ENCODE peak calls at places on chromosomes 4 and X, in nine cellular contexts. I is NAMALWA, J is H9, P is amygdala, K is renal cortical epithelial cell, L is mucosa of descending colon, C is ovary, H is RCC 7860, O is M059J. Q is an unnamed sample.

GRCh38 chrX:131728295-131729145 is 184.6 kb downstream of the OR13H1 start:
- DNase-seq in L (no peak), C (peak; percentile 81), H (no peak), J (no peak), I (no peak), O (peak; percentile 22), K (no peak), P (no peak), Q (no peak)

GRCh38 chrX:40644175-40644574 is 3.2 kb downstream of the CXorf38 start:
- DNase-seq in J (no peak), I (peak; percentile 59), C (no peak), H (peak; percentile 24), L (no peak), O (no peak), K (peak; percentile 26), P (no peak), Q (no peak)

GRCh38 chrX:129961180-129962083 is 21.0 kb upstream of the BCORL1 start:
- DNase-seq in C (no peak), I (peak; percentile 88), P (no peak), L (peak; percentile 83), H (peak; percentile 49), J (peak; percentile 82), K (peak; percentile 33), O (peak; percentile 87), Q (peak; percentile 71)

GRCh38 chr4:181503800-181504364 is 739.3 kb upstream of the TENM3 start:
- DNase-seq in J (peak; percentile 43), C (no peak), O (no peak), P (no peak), I (no peak), H (no peak), L (no peak), K (no peak), Q (no peak)

GRCh38 chr4:48578132-48578964 is 88.3 kb downstream of the ZAR1 start:
- DNase-seq in P (peak; percentile 14), K (peak; percentile 71), J (peak; percentile 37), O (peak; percentile 66), I (peak; percentile 74), C (peak; percentile 25), L (peak; percentile 87), H (peak; percentile 56), Q (no peak)

GRCh38 chrX:18873189-18873791 is 110.6 kb downstream of the PHKA2 start:
- DNase-seq in J (no peak), H (peak; percentile 62), I (no peak), P (peak; percentile 15), K (peak; percentile 85), C (no peak), L (no peak), O (peak; percentile 91), Q (peak; percentile 58)

GRCh38 chr4:175776217-175776616 is 35.8 kb downstream of the GPM6A start:
- DNase-seq in L (no peak), J (peak; percentile 73), P (peak; percentile 24), I (no peak), C (no peak), O (peak; percentile 81), K (no peak), H (no peak), Q (no peak)

GRCh38 chr4:182107931-182108330 is 135.3 kb upstream of the TENM3 start:
- DNase-seq in K (no peak), O (no peak), P (no peak), L (no peak), I (no peak), C (no peak), H (no peak), J (no peak), Q (no peak)

GRCh38 chr4:98113005-98113404 is 30.3 kb downstream of the STPG2 start:
- DNase-seq in O (peak; percentile 27), L (peak; percentile 10), J (peak; percentile 47), I (peak; percentile 18), C (no peak), P (no peak), K (peak; percentile 13), H (no peak), Q (no peak)

GRCh38 chr4:55635760-55636621 is at the start of gene NMU:
- DNase-seq in K (no peak), C (no peak), O (peak; percentile 54), P (no peak), L (peak; percentile 60), J (peak; percentile 65), H (peak; percentile 9), I (no peak), Q (peak; percentile 54)

GRCh38 chrX:130994671-130995070 is 63.5 kb upstream of the ARHGAP36 start:
- DNase-seq in H (no peak), O (peak; percentile 33), C (no peak), I (peak; percentile 43), J (no peak), L (peak; percentile 57), P (no peak), K (no peak), Q (no peak)

GRCh38 chr4:6749340-6750171 is 33.0 kb upstream of the KIAA0232 start:
- DNase-seq in C (no peak), I (no peak), K (peak; percentile 77), H (peak; percentile 90), P (no peak), O (peak; percentile 70), L (peak; percentile 92), J (no peak), Q (peak; percentile 75)

GRCh38 chr4:109589605-109590004 is 29.6 kb downstream of the MCUB start:
- DNase-seq in P (no peak), L (no peak), I (no peak), J (no peak), K (peak; percentile 38), H (no peak), O (no peak), C (no peak), Q (no peak)

GRCh38 chrX:109873983-109874382 is 128.9 kb upstream of the TMEM164 start:
- DNase-seq in O (no peak), C (no peak), I (no peak), P (no peak), J (no peak), H (no peak), K (no peak), L (no peak), Q (no peak)

GRCh38 chr4:153595894-153596601 is 88.0 kb upstream of the TLR2 start:
- DNase-seq in K (no peak), I (no peak), H (no peak), J (no peak), O (no peak), L (no peak), P (no peak), C (no peak), Q (no peak)

GRCh38 chr4:130077275-130077674 is 981.3 kb downstream of the C4orf33 start:
- DNase-seq in H (no peak), O (peak; percentile 28), L (no peak), C (no peak), I (no peak), K (peak; percentile 78), P (no peak), J (no peak), Q (no peak)

GRCh38 chrX:120446503-120446902 is 22.6 kb downstream of the LAMP2 start:
- DNase-seq in H (no peak), J (no peak), P (no peak), O (peak; percentile 83), L (no peak), C (no peak), I (no peak), K (peak; percentile 23), Q (no peak)

GRCh38 chrX:45849261-45849660 is 648.6 kb upstream of the DIPK2B start:
- DNase-seq in K (peak; percentile 93), H (peak; percentile 81), L (peak; percentile 10), P (no peak), C (no peak), I (peak; percentile 56), O (peak; percentile 92), J (no peak), Q (no peak)

GRCh38 chr4:127214001-127214400 is 418.8 kb upstream of the INTU start:
- DNase-seq in C (peak; percentile 11), O (peak; percentile 17), P (no peak), L (no peak), K (no peak), H (no peak), J (no peak), I (no peak), Q (no peak)

GRCh38 chrX:7316887-7317286 is 168.9 kb upstream of the PUDP start:
- DNase-seq in L (no peak), O (no peak), H (no peak), C (no peak), J (no peak), P (no peak), I (no peak), K (no peak), Q (no peak)

GRCh38 chrX:150050387-150050786 is 112.1 kb upstream of the EOLA2 start:
- DNase-seq in O (no peak), L (no peak), J (no peak), K (no peak), C (no peak), P (no peak), I (no peak), H (no peak), Q (no peak)

GRCh38 chr4:46329118-46329976 is 60.6 kb downstream of the GABRA2 start:
- DNase-seq in C (no peak), P (no peak), O (peak; percentile 20), L (peak; percentile 71), H (peak; percentile 14), J (peak; percentile 46), K (peak; percentile 53), I (peak; percentile 60), Q (no peak)

GRCh38 chr4:111778543-111778942 is 366.7 kb upstream of the FAM241A start:
- DNase-seq in P (no peak), I (peak; percentile 9), J (no peak), C (no peak), H (no peak), K (no peak), O (peak; percentile 12), L (no peak), Q (no peak)

GRCh38 chrX:39619182-39620009 is 478.4 kb downstream of the BCOR start:
- DNase-seq in O (peak; percentile 80), P (no peak), C (no peak), L (no peak), J (no peak), K (peak; percentile 78), I (no peak), H (no peak), Q (no peak)

GRCh38 chr4:168856312-168856711 is 153.7 kb downstream of the CBR4 start:
- DNase-seq in K (peak; percentile 62), H (peak; percentile 38), I (no peak), O (peak; percentile 81), J (no peak), L (no peak), C (no peak), P (no peak), Q (no peak)

GRCh38 chrX:155966876-155967275 is 30.6 kb upstream of the IL9R start:
- DNase-seq in P (no peak), O (peak; percentile 61), H (no peak), I (peak; percentile 59), C (no peak), J (peak; percentile 68), K (no peak), L (no peak), Q (no peak)

GRCh38 chrX:74371399-74371798 is 49.9 kb upstream of the SLC16A2 start:
- DNase-seq in L (no peak), H (no peak), J (no peak), O (no peak), P (no peak), K (no peak), C (no peak), I (no peak), Q (no peak)

Q was measured in left ventricle myocardium superior.